ENCODE peak calls at places on chromosomes 6 and 20, in five cellular contexts. One of them, this sample, is unnamed.

GRCh38 chr6:25173232-25173631 is 105.9 kb upstream of the CARMIL1 start:
- DNase-seq in K562: no peak
- DNase-seq in GM12892: no peak
- DNase-seq in HepG2: no peak
- DNase-seq in GM12878: no peak
- DNase-seq in this sample: no peak

GRCh38 chr6:44034391-44034861 is 92.8 kb downstream of the MRPL14 start:
- DNase-seq in GM12878: no peak
- DNase-seq in GM12892: no peak
- DNase-seq in HepG2: no peak
- DNase-seq in K562: no peak
- DNase-seq in this sample: no peak

GRCh38 chr6:7725849-7726415 is at the start of gene BMP6:
- DNase-seq in HepG2: peak
- DNase-seq in K562: peak
- DNase-seq in GM12878: no peak
- DNase-seq in GM12892: peak
- DNase-seq in this sample: peak

GRCh38 chr20:36483205-36483918 is 58.0 kb upstream of the MYL9 start:
- DNase-seq in K562: no peak
- DNase-seq in GM12878: no peak
- DNase-seq in HepG2: no peak
- DNase-seq in GM12892: no peak
- DNase-seq in this sample: no peak

GRCh38 chr6:155695495-155695894 is 239.9 kb upstream of the NOX3 start:
- DNase-seq in K562: no peak
- DNase-seq in HepG2: no peak
- DNase-seq in GM12892: no peak
- DNase-seq in GM12878: no peak
- DNase-seq in this sample: no peak

GRCh38 chr6:10210052-10210451 is 204.8 kb downstream of the TFAP2A start:
- DNase-seq in K562: no peak
- DNase-seq in HepG2: no peak
- DNase-seq in GM12892: no peak
- DNase-seq in GM12878: no peak
- DNase-seq in this sample: no peak

GRCh38 chr6:156774872-156775405 is 2.2 kb upstream of the ARID1B start:
- DNase-seq in K562: no peak
- DNase-seq in HepG2: no peak
- DNase-seq in GM12892: no peak
- DNase-seq in GM12878: no peak
- DNase-seq in this sample: no peak

GRCh38 chr20:61613885-61614284 is 361.8 kb downstream of the CDH4 start:
- DNase-seq in HepG2: no peak
- DNase-seq in GM12878: no peak
- DNase-seq in GM12892: no peak
- DNase-seq in K562: no peak
- DNase-seq in this sample: no peak

GRCh38 chr20:17494201-17494600 is 37.0 kb downstream of the BFSP1 start:
- DNase-seq in GM12878: no peak
- DNase-seq in HepG2: no peak
- DNase-seq in K562: no peak
- DNase-seq in GM12892: no peak
- DNase-seq in this sample: no peak

GRCh38 chr6:15023448-15023847 is 222.4 kb upstream of the JARID2 start:
- DNase-seq in HepG2: no peak
- DNase-seq in K562: no peak
- DNase-seq in GM12892: peak
- DNase-seq in GM12878: peak
- DNase-seq in this sample: peak

GRCh38 chr6:219019-219570 is 73.2 kb upstream of the DUSP22 start:
- DNase-seq in GM12892: no peak
- DNase-seq in HepG2: no peak
- DNase-seq in GM12878: peak
- DNase-seq in K562: no peak
- DNase-seq in this sample: no peak

GRCh38 chr20:38147751-38148150 is 17.3 kb downstream of the TGM2 start:
- DNase-seq in K562: no peak
- DNase-seq in HepG2: no peak
- DNase-seq in GM12892: no peak
- DNase-seq in GM12878: no peak
- DNase-seq in this sample: no peak

GRCh38 chr6:81450180-81450579 is 302.3 kb downstream of the TENT5A start:
- DNase-seq in GM12892: no peak
- DNase-seq in GM12878: no peak
- DNase-seq in HepG2: peak
- DNase-seq in K562: no peak
- DNase-seq in this sample: no peak

GRCh38 chr6:73328790-73329189 is 25.3 kb downstream of the DPPA5 start:
- DNase-seq in GM12878: no peak
- DNase-seq in GM12892: no peak
- DNase-seq in K562: no peak
- DNase-seq in HepG2: no peak
- DNase-seq in this sample: no peak

GRCh38 chr6:107124934-107125348 is 9.6 kb upstream of the BEND3 start:
- DNase-seq in GM12878: peak
- DNase-seq in GM12892: no peak
- DNase-seq in HepG2: no peak
- DNase-seq in K562: no peak
- DNase-seq in this sample: no peak

GRCh38 chr20:23510000-23510590 is 19.2 kb downstream of the CST8 start:
- DNase-seq in GM12878: no peak
- DNase-seq in GM12892: no peak
- DNase-seq in K562: no peak
- DNase-seq in HepG2: no peak
- DNase-seq in this sample: no peak

GRCh38 chr20:62079166-62079565 is 13.5 kb upstream of the TAF4 start:
- DNase-seq in K562: no peak
- DNase-seq in HepG2: no peak
- DNase-seq in GM12878: no peak
- DNase-seq in GM12892: no peak
- DNase-seq in this sample: no peak

GRCh38 chr6:154169193-154169847 is 130.3 kb downstream of the OPRM1 start:
- DNase-seq in HepG2: no peak
- DNase-seq in GM12892: no peak
- DNase-seq in GM12878: no peak
- DNase-seq in K562: no peak
- DNase-seq in this sample: no peak

GRCh38 chr20:7327815-7328214 is 560.3 kb downstream of the BMP2 start:
- DNase-seq in GM12892: no peak
- DNase-seq in GM12878: no peak
- DNase-seq in HepG2: no peak
- DNase-seq in K562: no peak
- DNase-seq in this sample: no peak

GRCh38 chr6:106460481-106460880 is 100.0 kb downstream of the CRYBG1 start:
- DNase-seq in HepG2: no peak
- DNase-seq in GM12892: no peak
- DNase-seq in GM12878: no peak
- DNase-seq in K562: no peak
- DNase-seq in this sample: no peak

GRCh38 chr6:16134430-16134829 is 5.5 kb downstream of the MYLIP start:
- DNase-seq in K562: no peak
- DNase-seq in GM12892: no peak
- DNase-seq in HepG2: no peak
- DNase-seq in GM12878: no peak
- DNase-seq in this sample: no peak

GRCh38 chr6:168167431-168168315 is 88.7 kb upstream of the FRMD1 start:
- DNase-seq in HepG2: no peak
- DNase-seq in GM12878: no peak
- DNase-seq in GM12892: no peak
- DNase-seq in K562: no peak
- DNase-seq in this sample: no peak

GRCh38 chr6:73079611-73079955 is 145.7 kb downstream of the KHDC1L start:
- DNase-seq in GM12892: no peak
- DNase-seq in HepG2: no peak
- DNase-seq in K562: no peak
- DNase-seq in GM12878: no peak
- DNase-seq in this sample: no peak

GRCh38 chr6:167755461-167755860 is 71.2 kb upstream of the AFDN start:
- DNase-seq in HepG2: no peak
- DNase-seq in GM12878: no peak
- DNase-seq in GM12892: no peak
- DNase-seq in K562: no peak
- DNase-seq in this sample: no peak

GRCh38 chr20:38321959-38322598 is 18.1 kb downstream of the BPI start:
- DNase-seq in HepG2: peak
- DNase-seq in K562: peak
- DNase-seq in GM12878: no peak
- DNase-seq in GM12892: no peak
- DNase-seq in this sample: no peak

GRCh38 chr6:42726485-42727083 is 4.2 kb upstream of the PRPH2 start:
- DNase-seq in K562: peak
- DNase-seq in GM12878: peak
- DNase-seq in GM12892: peak
- DNase-seq in HepG2: peak
- DNase-seq in this sample: peak
- TF ChIP-seq TAF1 in K562: no peak
- TF ChIP-seq TAF1 in GM12878: peak
- TF ChIP-seq TAF1 in GM12892: no peak
- TF ChIP-seq TAF1 in HepG2: no peak
- TF ChIP-seq TAF1 in this sample: no peak

GRCh38 chr6:3741477-3741871 is 10.0 kb downstream of the PXDC1 start:
- DNase-seq in GM12878: no peak
- DNase-seq in GM12892: no peak
- DNase-seq in K562: no peak
- DNase-seq in HepG2: no peak
- DNase-seq in this sample: no peak

GRCh38 chr6:3742076-3742425 is 9.5 kb downstream of the PXDC1 start:
- DNase-seq in K562: no peak
- DNase-seq in GM12892: no peak
- DNase-seq in HepG2: no peak
- DNase-seq in GM12878: no peak
- DNase-seq in this sample: no peak

GRCh38 chr6:3744211-3744900 is 7.2 kb downstream of the PXDC1 start:
- DNase-seq in GM12892: no peak
- DNase-seq in K562: no peak
- DNase-seq in GM12878: no peak
- DNase-seq in HepG2: no peak
- DNase-seq in this sample: no peak

GRCh38 chr6:3743541-3743940 is 8.0 kb downstream of the PXDC1 start:
- DNase-seq in HepG2: no peak
- DNase-seq in GM12892: no peak
- DNase-seq in GM12878: no peak
- DNase-seq in K562: no peak
- DNase-seq in this sample: no peak

DNA sequence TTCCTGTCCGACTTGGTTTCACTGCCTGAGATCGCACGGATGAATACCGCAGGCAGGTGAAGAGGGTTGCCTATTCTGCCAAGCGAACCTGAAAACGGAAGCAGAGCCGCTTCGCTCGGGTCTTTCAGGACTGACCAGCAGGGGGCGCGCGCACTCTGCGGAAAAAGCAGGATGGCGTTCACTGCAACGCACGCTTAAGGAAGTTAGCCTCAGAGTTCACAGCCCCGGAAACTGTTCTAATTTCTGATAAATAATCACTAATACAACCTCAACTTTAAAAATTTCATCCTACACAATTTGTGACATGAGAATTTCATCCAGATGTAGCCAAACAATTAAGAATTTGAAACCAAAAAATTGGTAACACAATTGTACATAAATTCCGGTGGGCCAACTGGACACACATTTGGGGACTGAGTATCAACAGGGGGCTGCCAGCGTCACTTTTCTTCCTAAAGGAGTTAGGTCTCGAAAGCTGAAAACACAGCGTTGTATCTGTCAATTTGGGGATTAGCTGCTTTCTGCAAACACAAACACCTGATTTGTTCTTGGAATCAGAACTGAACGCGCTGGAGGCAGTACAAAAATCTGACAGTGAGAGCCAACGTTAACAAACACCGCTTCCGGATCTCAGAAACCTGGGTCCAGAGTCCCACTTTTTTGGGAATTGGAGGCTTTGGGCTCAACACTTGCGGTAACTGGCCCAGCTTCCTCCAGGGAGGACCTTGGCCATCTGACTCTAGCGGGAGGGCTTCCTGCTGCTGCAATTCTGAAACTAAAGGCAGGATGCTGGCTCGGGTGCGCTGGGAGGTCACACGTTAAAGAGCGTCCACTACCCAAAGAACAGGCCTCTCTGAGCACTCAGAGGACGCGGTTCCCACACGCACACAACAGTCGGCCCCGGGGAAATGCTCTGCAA is 8.8 kb downstream of the PXDC1 start:
- DNase-seq in GM12892: peak
- DNase-seq in GM12878: no peak
- DNase-seq in HepG2: peak
- DNase-seq in K562: peak
- DNase-seq in this sample: peak
- TF ChIP-seq TAF1 in GM12892: no peak
- TF ChIP-seq TAF1 in GM12878: no peak
- TF ChIP-seq TAF1 in HepG2: no peak
- TF ChIP-seq TAF1 in K562: no peak
- TF ChIP-seq TAF1 in this sample: no peak

GRCh38 chr20:48697845-48698491 is 129.8 kb downstream of the PREX1 start:
- DNase-seq in K562: peak
- DNase-seq in HepG2: peak
- DNase-seq in GM12878: no peak
- DNase-seq in GM12892: no peak
- DNase-seq in this sample: no peak
- TF ChIP-seq TAF1 in K562: no peak
- TF ChIP-seq TAF1 in HepG2: no peak
- TF ChIP-seq TAF1 in GM12878: no peak
- TF ChIP-seq TAF1 in GM12892: no peak
- TF ChIP-seq TAF1 in this sample: no peak

GRCh38 chr6:11705069-11705468 is 73.5 kb downstream of the ADTRP start:
- DNase-seq in GM12892: no peak
- DNase-seq in GM12878: no peak
- DNase-seq in HepG2: no peak
- DNase-seq in K562: no peak
- DNase-seq in this sample: no peak
- TF ChIP-seq TAF1 in GM12892: no peak
- TF ChIP-seq TAF1 in GM12878: no peak
- TF ChIP-seq TAF1 in HepG2: no peak
- TF ChIP-seq TAF1 in K562: no peak
- TF ChIP-seq TAF1 in this sample: no peak

DNA sequence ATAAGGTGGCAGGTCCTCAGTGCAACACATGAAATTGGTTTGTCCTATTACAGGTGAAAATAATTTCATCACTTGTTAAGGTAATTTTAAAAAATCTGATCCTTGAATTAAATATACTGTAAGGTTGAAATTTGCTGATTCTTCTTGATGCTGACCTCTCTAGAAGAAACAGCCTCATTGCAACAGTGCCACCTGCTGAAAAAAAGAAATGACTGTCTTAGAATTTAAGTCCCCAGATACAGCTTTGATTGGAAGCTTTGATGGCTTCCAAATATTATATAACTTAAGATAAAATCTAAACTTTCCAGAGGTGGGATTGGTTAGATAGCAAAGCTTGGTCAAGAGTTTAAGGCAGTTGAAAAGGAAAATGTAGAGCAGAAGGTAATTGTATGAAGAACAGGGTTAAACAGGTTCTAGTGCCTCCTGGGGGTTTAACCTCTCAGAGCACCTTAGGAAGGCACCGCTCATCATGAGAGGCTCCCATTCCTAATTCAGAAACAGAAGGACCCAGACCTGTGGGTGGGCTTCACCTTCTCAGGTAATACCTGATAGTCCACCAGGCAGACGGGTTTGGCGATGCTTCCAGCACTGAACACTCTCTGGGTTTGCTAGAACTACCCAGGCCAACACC is 401.0 kb downstream of the PAX1 start:
- DNase-seq in GM12878: no peak
- DNase-seq in HepG2: peak
- DNase-seq in GM12892: no peak
- DNase-seq in K562: no peak
- DNase-seq in this sample: no peak
- TF ChIP-seq TAF1 in GM12878: no peak
- TF ChIP-seq TAF1 in HepG2: no peak
- TF ChIP-seq TAF1 in GM12892: no peak
- TF ChIP-seq TAF1 in K562: no peak
- TF ChIP-seq TAF1 in this sample: no peak